ENCODE peak calls at places on chromosomes 11 and 22, in six cellular contexts. K is spleen; G is fibroblast of lung; A is GM23338; S is CD4-positive, alpha-beta memory T cell; Q is GM12865. E is an unnamed sample.

GRCh38 chr11:117145393-117145761 is 1.3 kb downstream of the PAFAH1B2 start:
- DNase-seq in K (no peak), G (peak; percentile 56), A (peak; percentile 30), S (peak; percentile 43), Q (peak; percentile 31), E (no peak)

GRCh38 chr22:22111267-22111751 is 128.7 kb upstream of the TOP3B start:
- DNase-seq in K (no peak), G (peak; percentile 90), A (no peak), S (no peak), Q (peak; percentile 84), E (no peak)

GRCh38 chr11:122780296-122780949 is 57.9 kb upstream of the CRTAM start:
- DNase-seq in K (no peak), G (no peak), A (no peak), S (no peak), Q (no peak), E (no peak)

GRCh38 chr11:100576044-100577021 is 110.8 kb upstream of the ARHGAP42 start:
- DNase-seq in K (no peak), G (peak; percentile 54), A (peak; percentile 76), S (no peak), Q (peak; percentile 68), E (no peak)

GRCh38 chr11:109135627-109136026 is 286.4 kb upstream of the C11orf87 start:
- DNase-seq in K (no peak), G (no peak), A (no peak), S (no peak), Q (no peak), E (no peak)

GRCh38 chr11:45593992-45594391 is 71.4 kb downstream of the CHST1 start:
- DNase-seq in K (no peak), G (no peak), A (peak; percentile 32), S (no peak), Q (peak; percentile 9), E (no peak)

GRCh38 chr11:34464591-34465036 is 25.9 kb downstream of the CAT start:
- DNase-seq in K (no peak), G (peak; percentile 7), A (no peak), S (no peak), Q (no peak), E (peak; percentile 53)

GRCh38 chr11:1529286-1529685 is 42.7 kb upstream of the MOB2 start:
- DNase-seq in K (no peak), G (no peak), A (no peak), S (no peak), Q (no peak), E (no peak)

GRCh38 chr11:13260963-13261599 is 16.5 kb upstream of the BMAL1 start:
- DNase-seq in K (no peak), G (peak; percentile 46), A (no peak), S (no peak), Q (no peak), E (no peak)

GRCh38 chr22:35981900-35982299 is 46.7 kb downstream of the RBFOX2 start:
- DNase-seq in K (no peak), G (no peak), A (no peak), S (no peak), Q (no peak), E (no peak)

GRCh38 chr11:118287006-118287405 is 17.5 kb upstream of the CD3E start:
- DNase-seq in K (no peak), G (peak; percentile 32), A (no peak), S (no peak), Q (no peak), E (no peak)

GRCh38 chr11:47797633-47798032 is 30.5 kb upstream of the FNBP4 start:
- DNase-seq in K (no peak), G (peak; percentile 96), A (no peak), S (peak; percentile 45), Q (no peak), E (no peak)

GRCh38 chr11:63765688-63766241 is 2.8 kb downstream of the ZFTA start:
- DNase-seq in K (no peak), G (no peak), A (peak; percentile 18), S (no peak), Q (no peak), E (peak; percentile 47)

GRCh38 chr11:91763331-91763730 is 461.3 kb upstream of the FAT3 start:
- DNase-seq in K (no peak), G (no peak), A (no peak), S (no peak), Q (no peak), E (no peak)

GRCh38 chr22:17205432-17205831 is 13.8 kb downstream of the ADA2 start:
- DNase-seq in K (no peak), G (no peak), A (no peak), S (no peak), Q (peak; percentile 26), E (no peak)

GRCh38 chr11:45091563-45092392 is 54.7 kb upstream of the PRDM11 start:
- DNase-seq in K (peak; percentile 74), G (peak; percentile 51), A (peak; percentile 93), S (no peak), Q (no peak), E (no peak)

GRCh38 chr22:39244496-39245129 is at the start of gene PDGFB:
- DNase-seq in K (no peak), G (no peak), A (peak; percentile 52), S (no peak), Q (no peak), E (no peak)

GRCh38 chr22:40441761-40442364 is 71.5 kb downstream of the SGSM3 start:
- DNase-seq in K (no peak), G (no peak), A (no peak), S (no peak), Q (no peak), E (no peak)

GRCh38 chr22:40446203-40446602 is 75.8 kb downstream of the SGSM3 start:
- DNase-seq in K (no peak), G (no peak), A (no peak), S (no peak), Q (no peak), E (no peak)

GRCh38 chr22:40444483-40444787 is 74.0 kb downstream of the SGSM3 start:
- DNase-seq in K (no peak), G (no peak), A (no peak), S (no peak), Q (no peak), E (no peak)

GRCh38 chr22:40449676-40450035 is 79.3 kb downstream of the SGSM3 start:
- DNase-seq in K (no peak), G (peak; percentile 77), A (no peak), S (no peak), Q (no peak), E (no peak)

GRCh38 chr22:40443675-40444482 is 73.5 kb downstream of the SGSM3 start:
- DNase-seq in K (no peak), G (no peak), A (peak; percentile 31), S (no peak), Q (no peak), E (no peak)
- H3K4me3 ChIP-seq in K (no peak overlapping the region), G (no peak overlapping the region), A (no peak overlapping the region), S (no peak overlapping the region), Q (no peak overlapping the region), E (no peak overlapping the region)

DNA sequence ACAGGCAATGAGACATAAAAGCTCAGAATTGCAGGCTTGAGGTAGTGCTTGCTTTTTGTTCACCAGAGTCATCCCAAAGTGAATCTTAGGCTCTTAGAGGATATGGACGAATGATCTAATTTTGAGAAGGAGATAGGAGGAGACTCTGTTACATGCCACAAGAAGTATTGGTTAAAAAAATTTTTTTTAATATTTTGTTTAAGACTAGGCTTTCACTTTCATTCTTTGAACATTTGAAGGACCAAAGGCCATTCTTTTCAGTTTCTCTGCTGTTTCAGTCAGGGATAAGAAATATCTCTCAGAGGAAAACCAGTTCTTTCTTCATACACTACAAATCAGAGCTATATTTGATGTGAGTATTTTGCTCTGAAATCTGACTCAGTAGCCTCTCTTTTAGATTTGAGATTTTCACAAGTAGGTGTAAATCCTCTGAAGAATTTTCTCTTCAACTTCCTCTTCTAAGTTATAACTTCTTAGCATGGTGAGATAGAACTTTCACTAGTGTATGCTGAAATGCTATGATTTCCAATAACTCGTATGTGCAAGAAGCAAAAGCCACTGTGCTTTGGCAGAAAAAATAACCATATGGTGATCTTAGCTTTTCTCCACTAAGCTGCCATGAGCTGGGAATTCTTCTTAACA is 24.1 kb upstream of the FAM181B start:
- DNase-seq in K (no peak), G (no peak), A (no peak), S (no peak), Q (peak; percentile 40), E (no peak)
- H3K4me3 ChIP-seq in K (no peak overlapping the region), G (no peak overlapping the region), A (no peak overlapping the region), S (no peak overlapping the region), Q (no peak overlapping the region), E (no peak overlapping the region)

GRCh38 chr11:76630600-76630999 is 39.9 kb downstream of the LRRC32 start:
- DNase-seq in K (no peak), G (no peak), A (no peak), S (no peak), Q (no peak), E (no peak)

GRCh38 chr11:76628408-76628947 is 42.1 kb downstream of the LRRC32 start:
- DNase-seq in K (no peak), G (no peak), A (no peak), S (no peak), Q (no peak), E (no peak)

GRCh38 chr11:76629853-76630599 is 40.5 kb downstream of the LRRC32 start:
- DNase-seq in K (peak; percentile 88), G (no peak), A (peak; percentile 37), S (no peak), Q (no peak), E (peak; percentile 75)

GRCh38 chr11:76627541-76628082 is 42.9 kb downstream of the LRRC32 start:
- DNase-seq in K (no peak), G (no peak), A (no peak), S (no peak), Q (no peak), E (no peak)

GRCh38 chr11:76629133-76629852 is 41.3 kb downstream of the LRRC32 start:
- DNase-seq in K (no peak), G (peak; percentile 33), A (no peak), S (no peak), Q (no peak), E (peak; percentile 65)
- H3K4me3 ChIP-seq in K (no peak overlapping the region), G (no peak overlapping the region), A (no peak overlapping the region), S (no peak overlapping the region), Q (no peak overlapping the region), E (no peak overlapping the region)

DNA sequence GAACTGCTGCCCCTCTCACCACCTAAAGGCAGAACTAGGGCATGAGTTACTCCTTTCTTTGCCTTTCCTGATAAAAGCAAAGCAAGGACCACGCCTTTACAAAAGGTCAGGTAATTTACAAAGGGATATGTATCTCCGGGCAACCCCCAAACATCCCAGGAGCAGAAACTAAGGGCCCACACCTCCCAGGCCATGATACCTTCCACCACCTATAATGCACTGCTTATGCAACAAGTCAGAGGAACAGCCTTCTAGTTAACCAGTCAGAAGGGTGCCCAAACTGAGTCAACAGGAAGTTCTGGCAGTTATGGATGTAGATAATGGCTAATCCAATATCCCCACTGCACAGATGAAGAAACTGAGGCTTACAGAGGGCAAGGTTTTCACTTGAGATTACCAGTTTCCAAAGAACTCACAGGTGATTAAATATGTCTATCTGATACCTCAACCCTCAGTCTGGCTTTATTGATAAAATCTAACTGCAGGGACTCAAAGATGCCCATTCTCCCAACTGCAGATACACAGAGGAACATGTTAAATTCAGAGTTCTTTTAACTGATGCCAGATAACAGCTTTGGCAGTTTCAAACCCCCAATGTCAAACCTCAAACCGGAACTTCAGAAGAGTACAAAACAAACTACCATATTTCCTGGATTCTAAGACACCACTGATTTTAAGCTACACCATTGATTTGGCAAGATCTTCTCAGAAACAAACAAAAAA is 16.8 kb upstream of the CASTOR1 start:
- DNase-seq in K (no peak), G (no peak), A (no peak), S (peak; percentile 72), Q (peak; percentile 66), E (no peak)
- H3K4me3 ChIP-seq in K (peak overlapping the region; percentile 57), G (no peak overlapping the region), A (no peak overlapping the region), S (peak overlapping the region; percentile 60), Q (peak overlapping the region; percentile 37), E (peak overlapping the region; percentile 19)

GRCh38 chr11:12112150-12112520 is 1.7 kb downstream of the MICAL2 start:
- DNase-seq in K (no peak), G (no peak), A (no peak), S (no peak), Q (no peak), E (no peak)
- H3K4me3 ChIP-seq in K (peak overlapping the region; percentile 90), G (peak overlapping the region; percentile 83), A (no peak overlapping the region), S (no peak overlapping the region), Q (no peak overlapping the region), E (peak overlapping the region; percentile 92)